ENCODE peak calls at places on chromosomes 1 and 21, in four cellular contexts. One of them, this sample, is unnamed.

GRCh38 chr1:149843302-149844041 is 55.9 kb upstream of the BOLA1 start:
- DNase-seq in IMR-90: no peak
- DNase-seq in heart left ventricle: no peak
- DNase-seq in stomach: no peak
- DNase-seq in this sample: no peak

GRCh38 chr21:41555053-41555452 is 47.1 kb upstream of the TMPRSS2 start:
- DNase-seq in stomach: no peak
- DNase-seq in IMR-90: no peak
- DNase-seq in heart left ventricle: no peak
- DNase-seq in this sample: no peak

GRCh38 chr21:36889401-36889800 is 77.1 kb downstream of the HLCS start:
- DNase-seq in heart left ventricle: peak
- DNase-seq in IMR-90: no peak
- DNase-seq in stomach: no peak
- DNase-seq in this sample: no peak

GRCh38 chr1:186093437-186093836 is 281.6 kb downstream of the TPR start:
- DNase-seq in heart left ventricle: peak
- DNase-seq in stomach: no peak
- DNase-seq in IMR-90: peak
- DNase-seq in this sample: no peak

GRCh38 chr1:202367200-202367742 is 18.8 kb downstream of the PPP1R12B start:
- DNase-seq in IMR-90: peak
- DNase-seq in heart left ventricle: no peak
- DNase-seq in stomach: no peak
- DNase-seq in this sample: no peak

GRCh38 chr1:183087001-183087400 is 63.8 kb downstream of the LAMC1 start:
- DNase-seq in stomach: no peak
- DNase-seq in IMR-90: no peak
- DNase-seq in heart left ventricle: no peak
- DNase-seq in this sample: no peak

GRCh38 chr1:62288224-62288623 is 31.0 kb downstream of the KANK4 start:
- DNase-seq in heart left ventricle: no peak
- DNase-seq in IMR-90: no peak
- DNase-seq in stomach: no peak
- DNase-seq in this sample: no peak

GRCh38 chr1:168008595-168008994 is 71.7 kb upstream of the MPC2 start:
- DNase-seq in stomach: no peak
- DNase-seq in IMR-90: no peak
- DNase-seq in heart left ventricle: no peak
- DNase-seq in this sample: no peak

GRCh38 chr1:234931404-234931973 is 197.1 kb downstream of the TOMM20 start:
- DNase-seq in stomach: no peak
- DNase-seq in heart left ventricle: no peak
- DNase-seq in IMR-90: no peak
- DNase-seq in this sample: no peak

GRCh38 chr1:182877842-182878241 is 38.7 kb downstream of the DHX9 start:
- DNase-seq in IMR-90: no peak
- DNase-seq in stomach: no peak
- DNase-seq in heart left ventricle: no peak
- DNase-seq in this sample: no peak

GRCh38 chr21:36522174-36522810 is 42.4 kb upstream of the CLDN14 start:
- DNase-seq in IMR-90: no peak
- DNase-seq in heart left ventricle: no peak
- DNase-seq in stomach: no peak
- DNase-seq in this sample: no peak

GRCh38 chr1:69982992-69983391 is 222.4 kb downstream of the LRRC40 start:
- DNase-seq in stomach: no peak
- DNase-seq in heart left ventricle: no peak
- DNase-seq in IMR-90: peak
- DNase-seq in this sample: no peak

GRCh38 chr1:161864577-161864976 is 98.5 kb downstream of the ATF6 start:
- DNase-seq in stomach: no peak
- DNase-seq in IMR-90: peak
- DNase-seq in heart left ventricle: no peak
- DNase-seq in this sample: peak

GRCh38 chr21:35204850-35205564 is 155.9 kb upstream of the RUNX1 start:
- DNase-seq in stomach: peak
- DNase-seq in IMR-90: peak
- DNase-seq in heart left ventricle: peak
- DNase-seq in this sample: no peak

GRCh38 chr1:110034451-110035235 is at the start of gene STRIP1:
- DNase-seq in stomach: peak
- DNase-seq in IMR-90: peak
- DNase-seq in heart left ventricle: peak
- DNase-seq in this sample: peak
- TF ChIP-seq POLR2A in stomach: no peak
- TF ChIP-seq POLR2A in IMR-90: peak
- TF ChIP-seq POLR2A in heart left ventricle: no peak
- TF ChIP-seq POLR2A in this sample: peak

GRCh38 chr1:230868736-230869385 is 540 bp upstream of the C1orf198 start:
- DNase-seq in stomach: peak
- DNase-seq in heart left ventricle: no peak
- DNase-seq in IMR-90: no peak
- DNase-seq in this sample: peak

GRCh38 chr1:230869499-230869898 is 1.2 kb upstream of the C1orf198 start:
- DNase-seq in stomach: no peak
- DNase-seq in IMR-90: peak
- DNase-seq in heart left ventricle: no peak
- DNase-seq in this sample: no peak

GRCh38 chr1:230867119-230867902 is 1.0 kb downstream of the C1orf198 start:
- DNase-seq in stomach: no peak
- DNase-seq in IMR-90: no peak
- DNase-seq in heart left ventricle: no peak
- DNase-seq in this sample: no peak

GRCh38 chr1:230866171-230866811 is 2.0 kb downstream of the C1orf198 start:
- DNase-seq in heart left ventricle: no peak
- DNase-seq in IMR-90: no peak
- DNase-seq in stomach: no peak
- DNase-seq in this sample: no peak

DNA sequence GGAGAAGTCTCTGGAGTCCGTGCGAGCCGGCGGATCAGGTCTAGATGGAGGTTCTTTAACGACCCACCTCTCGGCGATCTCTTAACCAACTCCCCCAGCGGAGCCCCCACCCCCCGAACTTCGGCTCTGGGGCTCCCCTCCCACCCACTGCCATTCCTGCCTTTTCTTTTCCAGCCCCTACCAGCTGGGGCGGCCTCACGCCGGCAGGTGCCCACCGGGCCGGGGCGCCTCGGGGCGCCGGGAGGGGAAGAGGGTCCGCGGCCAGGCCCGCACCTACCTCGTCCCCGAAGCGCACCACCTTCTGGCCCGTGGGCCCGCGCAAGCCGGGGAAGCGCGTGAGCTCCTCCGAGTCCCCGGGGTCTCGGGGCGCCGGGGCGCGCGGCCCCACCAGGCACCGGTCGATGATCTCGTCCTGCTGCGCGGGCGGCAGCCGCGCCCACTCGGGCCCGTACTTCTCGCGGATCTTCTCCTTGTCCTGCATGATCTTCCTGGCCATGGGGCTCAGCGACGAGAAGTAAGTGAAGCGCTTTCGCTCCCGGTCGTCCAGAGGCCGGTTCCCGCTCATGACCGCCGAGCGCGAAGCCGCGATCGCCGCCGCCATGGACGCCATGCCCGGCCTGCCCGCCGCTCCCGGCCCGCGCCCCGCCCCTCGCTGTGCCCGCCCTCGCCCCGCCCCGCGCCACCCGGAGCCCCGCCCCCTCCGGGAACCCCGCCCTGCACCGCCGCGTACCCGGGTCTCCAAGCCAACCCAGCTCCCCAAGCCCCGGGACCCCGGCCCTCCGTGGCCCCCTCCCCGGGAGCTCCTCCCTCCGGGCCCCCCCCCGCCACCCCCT is at the start of gene C1orf198:
- DNase-seq in heart left ventricle: peak
- DNase-seq in stomach: peak
- DNase-seq in IMR-90: no peak
- DNase-seq in this sample: peak
- TF ChIP-seq POLR2A in heart left ventricle: no peak
- TF ChIP-seq POLR2A in stomach: no peak
- TF ChIP-seq POLR2A in IMR-90: peak
- TF ChIP-seq POLR2A in this sample: peak

GRCh38 chr1:153546371-153546770 is 765 bp upstream of the S100A4 start:
- DNase-seq in stomach: no peak
- DNase-seq in IMR-90: no peak
- DNase-seq in heart left ventricle: no peak
- DNase-seq in this sample: no peak

GRCh38 chr1:153546796-153547559 is 1.4 kb upstream of the S100A4 start:
- DNase-seq in stomach: no peak
- DNase-seq in IMR-90: no peak
- DNase-seq in heart left ventricle: peak
- DNase-seq in this sample: peak

GRCh38 chr1:153543738-153544135 is 1.9 kb downstream of the S100A4 start:
- DNase-seq in IMR-90: no peak
- DNase-seq in heart left ventricle: no peak
- DNase-seq in stomach: no peak
- DNase-seq in this sample: no peak

GRCh38 chr1:153544453-153545066 is 1.0 kb downstream of the S100A4 start:
- DNase-seq in stomach: no peak
- DNase-seq in IMR-90: no peak
- DNase-seq in heart left ventricle: no peak
- DNase-seq in this sample: no peak

GRCh38 chr1:153545067-153546055 is at the start of gene S100A4:
- DNase-seq in heart left ventricle: peak
- DNase-seq in stomach: peak
- DNase-seq in IMR-90: peak
- DNase-seq in this sample: peak
- TF ChIP-seq POLR2A in heart left ventricle: no peak
- TF ChIP-seq POLR2A in stomach: no peak
- TF ChIP-seq POLR2A in IMR-90: no peak
- TF ChIP-seq POLR2A in this sample: peak

GRCh38 chr1:220528679-220529529 is 968 bp downstream of the MARK1 start:
- DNase-seq in stomach: no peak
- DNase-seq in IMR-90: no peak
- DNase-seq in heart left ventricle: peak
- DNase-seq in this sample: peak

GRCh38 chr1:220529530-220529920 is 1.6 kb downstream of the MARK1 start:
- DNase-seq in IMR-90: no peak
- DNase-seq in stomach: no peak
- DNase-seq in heart left ventricle: no peak
- DNase-seq in this sample: no peak

GRCh38 chr1:220526294-220526693 is 1.6 kb upstream of the MARK1 start:
- DNase-seq in stomach: no peak
- DNase-seq in heart left ventricle: no peak
- DNase-seq in IMR-90: no peak
- DNase-seq in this sample: no peak

GRCh38 chr1:220528049-220528678 is at the start of gene MARK1:
- DNase-seq in heart left ventricle: peak
- DNase-seq in IMR-90: no peak
- DNase-seq in stomach: peak
- DNase-seq in this sample: peak

DNA sequence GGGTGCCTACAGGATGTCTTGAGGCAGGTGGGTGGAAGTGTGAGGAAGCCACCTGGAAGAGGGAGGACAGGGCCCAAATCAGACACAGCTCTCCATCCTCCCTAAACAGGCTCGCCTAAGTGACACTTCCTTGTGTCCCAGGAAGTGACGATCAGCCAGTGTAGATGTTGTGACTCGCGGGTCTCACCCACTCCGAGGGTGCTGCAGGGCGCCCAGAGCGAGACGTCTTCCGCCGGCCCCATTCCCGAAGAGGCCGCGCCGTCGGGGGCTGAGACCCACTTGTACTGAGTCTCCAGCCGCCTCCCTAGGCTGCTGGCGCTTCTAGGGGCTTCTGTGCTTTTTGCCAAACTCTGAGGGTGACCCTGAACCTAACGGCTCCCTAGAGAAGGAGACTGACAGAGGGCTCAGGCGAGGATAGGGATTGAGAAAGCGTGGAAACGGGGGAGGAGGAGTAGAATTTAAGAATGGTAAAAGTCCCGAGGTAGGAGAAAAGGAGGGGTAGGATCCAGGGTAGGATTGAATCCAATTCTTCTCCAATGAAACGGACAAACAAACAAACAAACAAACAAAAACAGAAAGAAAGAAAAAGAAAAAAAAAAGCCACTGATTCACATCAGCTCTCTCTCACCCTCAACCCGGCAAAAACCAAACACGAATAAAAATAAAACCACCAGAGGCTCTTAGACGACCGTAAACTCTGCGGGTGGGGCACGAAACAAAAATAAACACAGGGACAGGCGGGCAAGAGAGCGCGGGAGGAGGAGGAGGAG is 472 bp upstream of the MARK1 start:
- DNase-seq in IMR-90: no peak
- DNase-seq in heart left ventricle: peak
- DNase-seq in stomach: no peak
- DNase-seq in this sample: peak
- TF ChIP-seq POLR2A in IMR-90: no peak
- TF ChIP-seq POLR2A in heart left ventricle: peak
- TF ChIP-seq POLR2A in stomach: no peak
- TF ChIP-seq POLR2A in this sample: peak

DNA sequence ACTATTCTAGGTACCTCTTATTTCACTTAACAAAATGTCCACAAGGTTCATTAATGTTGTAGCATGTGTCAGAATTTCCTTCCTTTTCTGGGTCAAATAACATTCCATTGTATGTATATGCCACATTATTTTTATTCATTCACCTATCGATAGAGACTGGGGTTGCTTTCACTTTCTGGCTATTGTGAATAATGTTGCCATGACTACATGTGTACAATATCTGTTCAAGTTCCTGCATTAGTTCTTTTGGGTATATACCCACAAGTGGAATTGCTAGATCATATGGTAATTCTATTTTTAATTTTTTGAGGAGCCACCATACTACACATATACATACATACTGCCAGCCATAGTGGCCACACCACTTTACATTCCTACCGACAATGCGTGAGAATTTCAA is 158.4 kb downstream of the ZZZ3 start:
- DNase-seq in heart left ventricle: no peak
- DNase-seq in IMR-90: no peak
- DNase-seq in stomach: no peak
- DNase-seq in this sample: no peak
- TF ChIP-seq POLR2A in heart left ventricle: no peak
- TF ChIP-seq POLR2A in IMR-90: no peak
- TF ChIP-seq POLR2A in stomach: no peak
- TF ChIP-seq POLR2A in this sample: no peak

GRCh38 chr1:228486596-228487335 is 416 bp upstream of the RNF187 start:
- DNase-seq in heart left ventricle: peak
- DNase-seq in IMR-90: peak
- DNase-seq in stomach: peak
- DNase-seq in this sample: peak

GRCh38 chr1:228488818-228489674 is 1.9 kb downstream of the RNF187 start:
- DNase-seq in IMR-90: no peak
- DNase-seq in heart left ventricle: no peak
- DNase-seq in stomach: no peak
- DNase-seq in this sample: no peak

GRCh38 chr1:228490120-228491078 is 3.2 kb downstream of the RNF187 start:
- DNase-seq in stomach: no peak
- DNase-seq in heart left ventricle: peak
- DNase-seq in IMR-90: peak
- DNase-seq in this sample: peak

GRCh38 chr1:228488107-228488817 is 1.1 kb downstream of the RNF187 start:
- DNase-seq in heart left ventricle: no peak
- DNase-seq in IMR-90: no peak
- DNase-seq in stomach: no peak
- DNase-seq in this sample: no peak

GRCh38 chr1:228487336-228488106 is at the start of gene RNF187:
- DNase-seq in heart left ventricle: peak
- DNase-seq in IMR-90: peak
- DNase-seq in stomach: peak
- DNase-seq in this sample: peak
- TF ChIP-seq POLR2A in heart left ventricle: no peak
- TF ChIP-seq POLR2A in IMR-90: no peak
- TF ChIP-seq POLR2A in stomach: no peak
- TF ChIP-seq POLR2A in this sample: peak

GRCh38 chr1:156247460-156248322 is at the start of gene PAQR6:
- DNase-seq in heart left ventricle: no peak
- DNase-seq in IMR-90: no peak
- DNase-seq in stomach: peak
- DNase-seq in this sample: no peak
- TF ChIP-seq POLR2A in heart left ventricle: no peak
- TF ChIP-seq POLR2A in IMR-90: no peak
- TF ChIP-seq POLR2A in stomach: no peak
- TF ChIP-seq POLR2A in this sample: no peak

This sample was measured in thyroid gland.